ENCODE peak calls at places on chromosomes 11 and 22, in seven cellular contexts. E, L, D, J, C, W and F are unnamed samples.

GRCh38 chr22:39414377-39414776 is 14.8 kb downstream of the TAB1 start:
- DNase-seq in E (no peak), D (no peak), J (no peak), C (no peak), L (no peak), W (no peak), F (no peak)

GRCh38 chr11:94525933-94526332 is 13.7 kb downstream of the C11orf97 start:
- DNase-seq in E (peak; percentile 5), J (no peak), D (no peak), W (no peak), C (no peak), L (peak; percentile 74), F (no peak)

GRCh38 chr11:120577041-120577440 is 65.5 kb downstream of the GRIK4 start:
- DNase-seq in W (no peak), D (no peak), L (no peak), E (no peak), C (no peak), J (no peak), F (no peak)

GRCh38 chr11:59999732-60000131 is 17.2 kb upstream of the OOSP4B start:
- DNase-seq in C (no peak), J (no peak), L (no peak), W (peak; percentile 2), E (no peak), D (no peak), F (no peak)

GRCh38 chr11:108511851-108512474 is 13.8 kb upstream of the POGLUT3 start:
- DNase-seq in E (no peak), C (peak; percentile 81), W (no peak), L (peak; percentile 70), D (no peak), J (no peak), F (peak; percentile 63)

GRCh38 chr11:127651888-127652221 is 651.3 kb upstream of the KIRREL3 start:
- DNase-seq in J (no peak), D (no peak), E (no peak), L (peak; percentile 48), C (no peak), W (no peak), F (peak; percentile 18)

GRCh38 chr22:38866399-38867123 is 5.5 kb downstream of the CBX6 start:
- DNase-seq in J (peak; percentile 70), C (no peak), W (peak; percentile 49), E (no peak), D (peak; percentile 93), L (no peak), F (no peak)

GRCh38 chr11:134364261-134364660 is 32.5 kb downstream of the GLB1L2 start:
- DNase-seq in J (no peak), D (no peak), E (no peak), L (no peak), W (no peak), C (no peak), F (no peak)

GRCh38 chr22:29260601-29261315 is 7.0 kb downstream of the RHBDD3 start:
- DNase-seq in D (no peak), L (no peak), W (no peak), E (no peak), C (no peak), J (no peak), F (no peak)

GRCh38 chr11:78406568-78407196 is 10.9 kb downstream of the GAB2 start:
- DNase-seq in J (no peak), W (peak; percentile 23), D (no peak), L (no peak), E (no peak), C (peak; percentile 77), F (no peak)

GRCh38 chr11:61061081-61061826 is 41.0 kb upstream of the CD5 start:
- DNase-seq in L (no peak), D (peak; percentile 4), W (no peak), E (no peak), C (peak; percentile 24), J (no peak), F (no peak)

GRCh38 chr22:43142881-43143562 is at the start of gene MCAT:
- DNase-seq in C (peak; percentile 54), E (peak; percentile 65), L (peak; percentile 68), J (peak; percentile 44), D (peak; percentile 75), W (peak; percentile 76), F (peak; percentile 77)

GRCh38 chr11:17782938-17783337 is 48.4 kb downstream of the KCNC1 start:
- DNase-seq in W (no peak), C (no peak), D (no peak), J (no peak), L (no peak), E (no peak), F (no peak)

GRCh38 chr11:112797653-112798293 is 163.4 kb upstream of the NCAM1 start:
- DNase-seq in L (no peak), W (peak; percentile 84), C (peak; percentile 27), E (peak; percentile 35), D (peak; percentile 82), J (peak; percentile 43), F (peak; percentile 6)

GRCh38 chr11:70682056-70682455 is 283.7 kb downstream of the CTTN start:
- DNase-seq in L (no peak), W (no peak), J (no peak), C (no peak), E (no peak), D (no peak), F (no peak)

GRCh38 chr11:67271548-67272284 is 5.4 kb downstream of the GRK2 start:
- DNase-seq in D (no peak), L (no peak), E (no peak), J (no peak), W (no peak), C (peak; percentile 81), F (no peak)

GRCh38 chr11:7422544-7423331 is 62.6 kb upstream of the OLFML1 start:
- DNase-seq in L (no peak), J (no peak), C (no peak), D (no peak), E (no peak), W (no peak), F (no peak)

GRCh38 chr11:44658451-44658850 is 68.3 kb upstream of the TSPAN18 start:
- DNase-seq in W (peak; percentile 57), J (no peak), C (no peak), E (no peak), L (peak; percentile 13), D (peak; percentile 51), F (peak; percentile 21)

GRCh38 chr11:91946397-91947090 is 278.1 kb upstream of the FAT3 start:
- DNase-seq in E (no peak), C (no peak), J (no peak), D (no peak), L (no peak), W (peak; percentile 12), F (peak; percentile 26)

GRCh38 chr22:28207281-28208030 is 288.4 kb upstream of the PITPNB start:
- DNase-seq in C (no peak), E (no peak), W (no peak), D (no peak), L (peak; percentile 45), J (no peak), F (peak; percentile 19)

GRCh38 chr11:73228268-73229134 is 10.4 kb downstream of the P2RY2 start:
- DNase-seq in W (no peak), E (no peak), L (no peak), J (no peak), C (no peak), D (peak; percentile 25), F (no peak)

GRCh38 chr22:26464312-26464711 is 19.3 kb downstream of the HPS4 start:
- DNase-seq in W (peak; percentile 57), J (no peak), E (no peak), D (no peak), L (no peak), C (peak; percentile 91), F (no peak)
- H3K4ac ChIP-seq in W (no peak overlapping the region), J (no peak overlapping the region), E (no peak overlapping the region), D (no peak overlapping the region), L (no peak overlapping the region), C (no peak overlapping the region), F (no peak overlapping the region)

GRCh38 chr11:100681064-100681502 is 6.0 kb upstream of the ARHGAP42 start:
- DNase-seq in C (peak; percentile 78), D (peak; percentile 67), E (no peak), W (peak; percentile 71), L (peak; percentile 34), J (no peak), F (peak; percentile 75)

GRCh38 chr11:100680070-100680469 is 7.0 kb upstream of the ARHGAP42 start:
- DNase-seq in J (no peak), E (no peak), W (no peak), D (no peak), C (no peak), L (no peak), F (no peak)

GRCh38 chr11:100675115-100675650 is 11.9 kb upstream of the ARHGAP42 start:
- DNase-seq in E (no peak), L (no peak), C (no peak), W (peak; percentile 32), J (no peak), D (no peak), F (no peak)

GRCh38 chr11:100676901-100677300 is 10.2 kb upstream of the ARHGAP42 start:
- DNase-seq in J (peak; percentile 81), C (peak; percentile 87), L (peak; percentile 49), D (peak; percentile 86), W (peak; percentile 95), E (no peak), F (peak; percentile 33)

DNA sequence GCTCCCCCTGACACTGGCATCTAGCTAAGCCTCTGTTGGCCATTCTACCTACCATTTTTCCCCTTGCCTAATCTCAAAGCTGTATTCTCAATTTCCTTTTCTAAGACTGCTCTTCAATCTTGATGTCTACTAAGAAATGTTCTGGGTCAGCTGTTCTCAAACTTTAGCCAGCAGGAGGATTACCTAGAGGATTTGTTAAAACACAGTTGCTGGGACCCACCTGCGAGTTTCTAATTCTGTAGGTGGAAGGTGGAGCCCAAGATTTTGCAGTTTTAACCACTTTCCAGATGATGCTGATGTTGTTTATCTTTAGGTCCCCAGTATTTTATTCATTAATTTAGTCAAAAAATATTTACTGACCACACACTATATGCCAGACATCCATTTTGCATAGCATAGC is 9.3 kb upstream of the ARHGAP42 start:
- DNase-seq in E (no peak), C (no peak), D (no peak), L (no peak), W (no peak), J (no peak), F (no peak)
- H3K4ac ChIP-seq in E (no peak overlapping the region), C (no peak overlapping the region), D (no peak overlapping the region), L (peak overlapping the region; percentile 47), W (no peak overlapping the region), J (no peak overlapping the region), F (no peak overlapping the region)

GRCh38 chr11:114131366-114131963 is 72.0 kb downstream of the ZBTB16 start:
- DNase-seq in C (no peak), W (no peak), L (no peak), D (no peak), J (no peak), E (no peak), F (peak; percentile 61)
- H3K4ac ChIP-seq in C (no peak overlapping the region), W (no peak overlapping the region), L (no peak overlapping the region), D (no peak overlapping the region), J (no peak overlapping the region), E (no peak overlapping the region), F (no peak overlapping the region)

GRCh38 chr11:123567466-123567865 is 87.0 kb downstream of the SCN3B start:
- DNase-seq in E (no peak), J (no peak), D (no peak), C (no peak), L (no peak), W (no peak), F (no peak)

GRCh38 chr11:123569387-123569786 is 85.0 kb downstream of the SCN3B start:
- DNase-seq in D (no peak), E (no peak), C (no peak), W (no peak), L (no peak), J (no peak), F (no peak)

GRCh38 chr11:123564225-123564624 is 90.2 kb downstream of the SCN3B start:
- DNase-seq in J (no peak), C (no peak), E (no peak), W (no peak), L (no peak), D (no peak), F (no peak)

GRCh38 chr11:123568367-123568870 is 86.0 kb downstream of the SCN3B start:
- DNase-seq in D (no peak), J (no peak), L (no peak), C (no peak), E (no peak), W (no peak), F (no peak)

GRCh38 chr11:123566852-123567251 is 87.6 kb downstream of the SCN3B start:
- DNase-seq in C (no peak), W (no peak), J (no peak), E (no peak), L (no peak), D (no peak), F (no peak)
- H3K4ac ChIP-seq in C (no peak overlapping the region), W (no peak overlapping the region), J (no peak overlapping the region), E (no peak overlapping the region), L (no peak overlapping the region), D (no peak overlapping the region), F (no peak overlapping the region)